ENCODE peak calls at places on chromosomes 4 and X, in ten cellular contexts. X, I, T, E, P, B, L, Y, S and H are unnamed samples.

GRCh38 chrX:118272237-118272636 is 73.7 kb upstream of the WDR44 start:
- DNase-seq in X (no peak), I (peak; percentile 26), T (no peak), E (no peak), P (no peak), B (no peak), L (peak; percentile 35), Y (no peak), S (no peak), H (peak; percentile 47)

GRCh38 chrX:41085883-41086626 is 810 bp downstream of the USP9X start:
- DNase-seq in X (peak; percentile 67), I (peak; percentile 54), T (peak; percentile 63), E (peak; percentile 73), P (peak; percentile 58), B (peak; percentile 56), L (peak; percentile 48), Y (peak; percentile 54), S (no peak), H (peak; percentile 49)

GRCh38 chrX:16695079-16695676 is 17.3 kb downstream of the CTPS2 start:
- DNase-seq in X (peak; percentile 55), I (peak; percentile 70), T (peak; percentile 54), E (peak; percentile 59), P (peak; percentile 50), B (peak; percentile 81), L (peak; percentile 58), Y (peak; percentile 70), S (no peak), H (peak; percentile 70)

GRCh38 chr4:16714191-16714590 is 184.3 kb downstream of the LDB2 start:
- DNase-seq in X (no peak), I (no peak), T (no peak), E (no peak), P (no peak), B (no peak), L (no peak), Y (no peak), S (no peak), H (no peak)

GRCh38 chrX:113804293-113804692 is 779.6 kb upstream of the HTR2C start:
- DNase-seq in X (no peak), I (no peak), T (no peak), E (no peak), P (no peak), B (no peak), L (no peak), Y (no peak), S (no peak), H (no peak)

GRCh38 chrX:72351606-72352338 is 46.1 kb upstream of the CITED1 start:
- DNase-seq in X (no peak), I (peak; percentile 35), T (no peak), E (no peak), P (no peak), B (no peak), L (peak; percentile 36), Y (no peak), S (no peak), H (peak; percentile 77)

GRCh38 chr4:153207561-153207960 is 3.3 kb downstream of the TRIM2 start:
- DNase-seq in X (no peak), I (peak; percentile 16), T (no peak), E (no peak), P (no peak), B (peak; percentile 54), L (peak; percentile 34), Y (peak; percentile 58), S (no peak), H (peak; percentile 31)

GRCh38 chr4:170025523-170026252 is 507 bp downstream of the MFAP3L start:
- DNase-seq in X (no peak), I (peak; percentile 23), T (no peak), E (no peak), P (peak; percentile 54), B (peak; percentile 34), L (no peak), Y (peak; percentile 3), S (peak; percentile 89), H (peak; percentile 6)

GRCh38 chrX:106874075-106874474 is 29.1 kb downstream of the RIPPLY1 start:
- DNase-seq in X (peak; percentile 13), I (peak; percentile 45), T (peak; percentile 3), E (no peak), P (no peak), B (no peak), L (peak; percentile 41), Y (peak; percentile 9), S (no peak), H (peak; percentile 51)

GRCh38 chr4:169315530-169316306 is 45.0 kb upstream of the SH3RF1 start:
- DNase-seq in X (no peak), I (peak; percentile 65), T (no peak), E (no peak), P (no peak), B (no peak), L (peak; percentile 49), Y (no peak), S (peak; percentile 29), H (peak; percentile 70)

GRCh38 chr4:52712991-52713275 is 38.3 kb downstream of the ERVMER34-1 start:
- DNase-seq in X (peak; percentile 58), I (no peak), T (no peak), E (no peak), P (no peak), B (no peak), L (no peak), Y (no peak), S (no peak), H (no peak)

GRCh38 chr4:81981218-81981617 is 392.6 kb downstream of the HNRNPD start:
- DNase-seq in X (no peak), I (no peak), T (no peak), E (no peak), P (no peak), B (no peak), L (no peak), Y (no peak), S (no peak), H (no peak)

GRCh38 chr4:95165926-95166524 is 382.7 kb downstream of the UNC5C start:
- DNase-seq in X (peak; percentile 54), I (peak; percentile 79), T (peak; percentile 64), E (no peak), P (no peak), B (peak; percentile 49), L (peak; percentile 85), Y (peak; percentile 24), S (no peak), H (peak; percentile 72)

GRCh38 chr4:38734886-38735285 is 47.9 kb downstream of the TLR10 start:
- DNase-seq in X (no peak), I (no peak), T (no peak), E (no peak), P (no peak), B (no peak), L (no peak), Y (no peak), S (no peak), H (peak; percentile 24)

GRCh38 chr4:70747874-70748273 is 26.1 kb downstream of the RUFY3 start:
- DNase-seq in X (no peak), I (no peak), T (no peak), E (no peak), P (no peak), B (no peak), L (no peak), Y (no peak), S (no peak), H (peak; percentile 67)

DNA sequence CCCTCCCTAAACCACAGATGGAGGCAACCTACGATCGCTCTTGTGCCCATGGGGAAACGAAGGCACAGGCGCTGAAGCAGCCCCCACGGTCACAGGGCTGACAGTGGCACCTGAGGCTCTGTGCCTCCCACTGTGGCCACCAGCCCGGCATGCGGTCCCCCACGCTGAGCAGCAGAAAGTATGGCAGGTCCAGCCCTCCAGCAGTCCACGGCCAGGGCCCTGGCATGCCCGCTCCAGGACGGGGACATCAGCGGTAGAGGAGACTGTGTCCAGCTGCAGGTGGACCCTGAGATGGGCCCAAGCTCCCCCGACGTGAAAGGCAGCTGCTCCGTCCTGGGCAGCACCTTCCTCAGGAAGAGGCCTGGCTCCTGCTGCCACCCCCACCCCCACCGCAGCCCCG is 61.2 kb downstream of the FAM53A start:
- DNase-seq in X (no peak), I (no peak), T (no peak), E (no peak), P (no peak), B (no peak), L (no peak), Y (no peak), S (no peak), H (no peak)
- TF ChIP-seq CTCF in X (no peak), I (no peak), T (no peak), E (no peak), P (no peak), B (no peak), L (no peak), Y (no peak), S (no peak), H (no peak)

GRCh38 chr4:8441499-8442091 is 1.0 kb downstream of the TRMT44 start:
- DNase-seq in X (no peak), I (no peak), T (no peak), E (no peak), P (no peak), B (no peak), L (no peak), Y (no peak), S (no peak), H (no peak)
- TF ChIP-seq CTCF in X (no peak), I (no peak), T (no peak), E (no peak), P (no peak), B (no peak), L (no peak), Y (no peak), S (no peak), H (no peak)

GRCh38 chrX:65532016-65532415 is 2.6 kb downstream of the LAS1L start:
- DNase-seq in X (no peak), I (no peak), T (no peak), E (no peak), P (no peak), B (no peak), L (no peak), Y (no peak), S (no peak), H (peak; percentile 5)

GRCh38 chrX:65524139-65524538 is 10.4 kb downstream of the LAS1L start:
- DNase-seq in X (no peak), I (no peak), T (no peak), E (no peak), P (no peak), B (no peak), L (no peak), Y (no peak), S (no peak), H (no peak)

GRCh38 chrX:65528705-65529340 is 5.8 kb downstream of the LAS1L start:
- DNase-seq in X (peak; percentile 71), I (peak; percentile 9), T (peak; percentile 39), E (no peak), P (no peak), B (peak; percentile 59), L (peak; percentile 39), Y (peak; percentile 58), S (no peak), H (peak; percentile 30)

GRCh38 chrX:65522739-65523372 is 11.7 kb downstream of the LAS1L start:
- DNase-seq in X (no peak), I (peak; percentile 10), T (no peak), E (no peak), P (no peak), B (no peak), L (peak; percentile 56), Y (no peak), S (no peak), H (peak; percentile 64)

GRCh38 chrX:65528293-65528692 is 6.3 kb downstream of the LAS1L start:
- DNase-seq in X (no peak), I (no peak), T (no peak), E (no peak), P (no peak), B (no peak), L (no peak), Y (no peak), S (no peak), H (no peak)
- TF ChIP-seq CTCF in X (no peak), I (no peak), T (no peak), E (no peak), P (no peak), B (no peak), L (no peak), Y (no peak), S (no peak), H (no peak)

GRCh38 chrX:131072871-131073571 is 14.9 kb downstream of the ARHGAP36 start:
- DNase-seq in X (no peak), I (no peak), T (no peak), E (no peak), P (no peak), B (no peak), L (no peak), Y (no peak), S (no peak), H (no peak)
- TF ChIP-seq CTCF in X (no peak), I (no peak), T (no peak), E (no peak), P (no peak), B (no peak), L (no peak), Y (no peak), S (no peak), H (no peak)